ENCODE peak calls at places on chromosome 10, in nine cellular contexts. O, Y, C, F, D, K, J, W and A are unnamed samples.

GRCh38 chr10:16183989-16184643 is 252.7 kb upstream of the PTER start:
- DNase-seq in O (no peak), Y (no peak), C (no peak), F (no peak), D (no peak), K (no peak), J (no peak), W (no peak), A (no peak)

GRCh38 chr10:123394382-123394781 is 240.2 kb downstream of the BUB3 start:
- DNase-seq in O (no peak), Y (no peak), C (no peak), F (no peak), D (no peak), K (no peak), J (no peak), W (no peak), A (no peak)

GRCh38 chr10:77687018-77687417 is 49.4 kb upstream of the KCNMA1 start:
- DNase-seq in O (no peak), Y (no peak), C (no peak), F (no peak), D (no peak), K (no peak), J (no peak), W (no peak), A (no peak)

GRCh38 chr10:97464226-97464625 is 18.3 kb downstream of the ZDHHC16 start:
- DNase-seq in O (no peak), Y (no peak), C (no peak), F (no peak), D (no peak), K (no peak), J (no peak), W (no peak), A (no peak)

GRCh38 chr10:100327007-100327700 is 2.9 kb downstream of the PKD2L1 start:
- DNase-seq in O (no peak), Y (no peak), C (no peak), F (peak), D (no peak), K (no peak), J (no peak), W (no peak), A (peak)

GRCh38 chr10:69359089-69360025 is 57.4 kb downstream of the TACR2 start:
- DNase-seq in O (no peak), Y (no peak), C (no peak), F (no peak), D (no peak), K (no peak), J (peak), W (peak), A (no peak)

GRCh38 chr10:34906021-34906965 is 91.2 kb upstream of the PARD3 start:
- DNase-seq in O (no peak), Y (no peak), C (peak), F (no peak), D (peak), K (no peak), J (no peak), W (no peak), A (no peak)

GRCh38 chr10:18607503-18607902 is 43.9 kb downstream of the NSUN6 start:
- DNase-seq in O (no peak), Y (no peak), C (peak), F (peak), D (no peak), K (no peak), J (no peak), W (no peak), A (peak)

GRCh38 chr10:42933454-42934340 is 143.2 kb upstream of the RET start:
- DNase-seq in O (peak), Y (no peak), C (peak), F (peak), D (peak), K (no peak), J (peak), W (peak), A (peak)

GRCh38 chr10:100642295-100642994 is 102.9 kb upstream of the PAX2 start:
- DNase-seq in O (no peak), Y (peak), C (peak), F (no peak), D (no peak), K (no peak), J (no peak), W (no peak), A (no peak)

GRCh38 chr10:78460204-78460603 is 426.5 kb downstream of the RPS24 start:
- DNase-seq in O (no peak), Y (no peak), C (no peak), F (no peak), D (no peak), K (no peak), J (no peak), W (no peak), A (no peak)

GRCh38 chr10:70803768-70804423 is 11.9 kb upstream of the SGPL1 start:
- DNase-seq in O (no peak), Y (no peak), C (peak), F (no peak), D (no peak), K (no peak), J (no peak), W (no peak), A (no peak)

GRCh38 chr10:95814011-95814727 is 58.2 kb downstream of the ENTPD1 start:
- DNase-seq in O (no peak), Y (no peak), C (peak), F (no peak), D (no peak), K (no peak), J (no peak), W (no peak), A (no peak)

GRCh38 chr10:20958764-20959163 is 61.7 kb upstream of the NEBL start:
- DNase-seq in O (no peak), Y (no peak), C (no peak), F (no peak), D (no peak), K (no peak), J (no peak), W (no peak), A (no peak)

GRCh38 chr10:118669020-118669766 is 73.7 kb upstream of the PRLHR start:
- DNase-seq in O (no peak), Y (no peak), C (no peak), F (no peak), D (no peak), K (no peak), J (no peak), W (no peak), A (no peak)

GRCh38 chr10:15293862-15294835 is 76.9 kb downstream of the FAM171A1 start:
- DNase-seq in O (no peak), Y (no peak), C (no peak), F (no peak), D (no peak), K (no peak), J (no peak), W (no peak), A (no peak)

GRCh38 chr10:117496616-117497028 is 45.9 kb upstream of the EMX2 start:
- DNase-seq in O (peak), Y (peak), C (peak), F (peak), D (peak), K (peak), J (peak), W (peak), A (peak)

GRCh38 chr10:44958897-44959242 is 732 bp upstream of the RASSF4 start:
- DNase-seq in O (no peak), Y (no peak), C (no peak), F (no peak), D (no peak), K (no peak), J (no peak), W (no peak), A (no peak)

GRCh38 chr10:42652860-42653259 is 14.5 kb upstream of the ZNF33B start:
- DNase-seq in O (no peak), Y (no peak), C (no peak), F (no peak), D (no peak), K (no peak), J (no peak), W (no peak), A (no peak)

GRCh38 chr10:122487231-122487765 is 25.9 kb downstream of the HTRA1 start:
- DNase-seq in O (no peak), Y (no peak), C (no peak), F (no peak), D (no peak), K (no peak), J (no peak), W (no peak), A (peak)

GRCh38 chr10:27531336-27531847 is 27.3 kb downstream of the RAB18 start:
- DNase-seq in O (no peak), Y (no peak), C (no peak), F (no peak), D (no peak), K (no peak), J (no peak), W (no peak), A (no peak)

GRCh38 chr10:32790483-32790882 is 167.5 kb downstream of the ITGB1 start:
- DNase-seq in O (no peak), Y (no peak), C (no peak), F (no peak), D (no peak), K (no peak), J (no peak), W (no peak), A (no peak)

GRCh38 chr10:1209355-1209979 is 153.3 kb downstream of the WDR37 start:
- DNase-seq in O (no peak), Y (no peak), C (no peak), F (no peak), D (no peak), K (no peak), J (no peak), W (peak), A (peak)

GRCh38 chr10:103888113-103888841 is 29.7 kb downstream of the STN1 start:
- DNase-seq in O (peak), Y (no peak), C (peak), F (peak), D (no peak), K (peak), J (no peak), W (no peak), A (peak)

GRCh38 chr10:131663411-131663810 is 237.4 kb upstream of the PPP2R2D start:
- DNase-seq in O (no peak), Y (no peak), C (no peak), F (no peak), D (no peak), K (no peak), J (no peak), W (no peak), A (no peak)

GRCh38 chr10:89269822-89270483 is 18.4 kb upstream of the LIPA start:
- DNase-seq in O (no peak), Y (no peak), C (no peak), F (no peak), D (no peak), K (no peak), J (no peak), W (no peak), A (no peak)